ENCODE peak calls at places on chromosomes 7 and 10, in four cellular contexts. I is K562, H is GM12878, K is HepG2. C is an unnamed sample.

GRCh38 chr10:49066944-49067730 is 48.2 kb downstream of the VSTM4 start:
- DNase-seq in K (no peak), I (no peak), H (no peak), C (no peak)

GRCh38 chr10:18683427-18683826 is 24.2 kb downstream of the ARL5B start:
- DNase-seq in K (no peak), I (no peak), H (no peak), C (no peak)

GRCh38 chr7:95922191-95922590 is 149.8 kb downstream of the DYNC1I1 start:
- DNase-seq in I (no peak), H (no peak), K (no peak), C (no peak)

GRCh38 chr10:69045441-69046300 is 42.2 kb upstream of the SRGN start:
- DNase-seq in H (peak), K (no peak), I (no peak), C (no peak)

GRCh38 chr7:749121-749520 is 22.0 kb upstream of the PRKAR1B start:
- DNase-seq in H (no peak), I (no peak), K (no peak), C (no peak)

GRCh38 chr10:114654829-114655575 is 3.1 kb downstream of the ABLIM1 start:
- DNase-seq in I (no peak), K (peak), H (no peak), C (no peak)

GRCh38 chr7:50184266-50184665 is 91.2 kb upstream of the ZPBP start:
- DNase-seq in H (no peak), I (no peak), K (no peak), C (no peak)

GRCh38 chr10:102814456-102814871 is 22.7 kb downstream of the CYP17A1 start:
- DNase-seq in K (peak), H (no peak), I (peak), C (no peak)

GRCh38 chr10:96370575-96371157 is 11.9 kb upstream of the OPALIN start:
- DNase-seq in K (peak), I (peak), H (no peak), C (peak)

GRCh38 chr7:101378808-101379207 is 16.1 kb downstream of the COL26A1 start:
- DNase-seq in H (no peak), I (no peak), K (no peak), C (no peak)

GRCh38 chr10:133090101-133090500 is 2.4 kb downstream of the ADGRA1 start:
- DNase-seq in I (no peak), H (no peak), K (no peak), C (no peak)

GRCh38 chr10:86971146-86971991 is 3.1 kb downstream of the ADIRF start:
- DNase-seq in I (no peak), H (peak), K (no peak), C (peak)

GRCh38 chr10:115402690-115403089 is 309.5 kb downstream of the ATRNL1 start:
- DNase-seq in K (no peak), H (no peak), I (no peak), C (no peak)

GRCh38 chr10:55631071-55631654 is 729.9 kb downstream of the ZWINT start:
- DNase-seq in K (no peak), I (peak), H (no peak), C (peak)

GRCh38 chr7:73978681-73979563 is 49.1 kb upstream of the ELN start:
- DNase-seq in I (peak), K (peak), H (peak), C (peak)

GRCh38 chr10:110416776-110417732 is 80.7 kb upstream of the DUSP5 start:
- DNase-seq in K (no peak), H (no peak), I (no peak), C (peak)

GRCh38 chr10:48598243-48598935 is 6.5 kb downstream of the ARHGAP22 start:
- DNase-seq in H (no peak), I (no peak), K (no peak), C (no peak)

GRCh38 chr7:92295391-92295790 is 49.6 kb downstream of the ANKIB1 start:
- DNase-seq in I (no peak), K (no peak), H (no peak), C (no peak)

GRCh38 chr10:87844837-87845623 is 18.3 kb downstream of the KLLN start:
- DNase-seq in I (no peak), K (peak), H (no peak), C (no peak)

GRCh38 chr10:93445097-93445960 is 36.8 kb downstream of the MYOF start:
- DNase-seq in H (no peak), K (peak), I (peak), C (peak)

GRCh38 chr7:74482629-74483401 is 29.1 kb downstream of the GTF2IRD1 start:
- DNase-seq in K (peak), I (no peak), H (no peak), C (peak)

GRCh38 chr7:155961241-155962190 is 149.3 kb upstream of the SHH start:
- DNase-seq in I (no peak), K (peak), H (no peak), C (no peak)

GRCh38 chr7:39621261-39621660 is 2.1 kb upstream of the RALA start:
- DNase-seq in I (no peak), H (no peak), K (no peak), C (no peak)

GRCh38 chr10:34089294-34089693 is 725.8 kb downstream of the PARD3 start:
- DNase-seq in H (no peak), I (no peak), K (no peak), C (no peak)
- TF ChIP-seq CEBPB in H (no peak), I (no peak), K (no peak), C (no peak)

GRCh38 chr10:22103701-22104100 is 100.2 kb upstream of the DNAJC1 start:
- DNase-seq in H (no peak), K (no peak), I (peak), C (peak)
- TF ChIP-seq ESRRA in H (no peak), K (no peak), I (no peak), C (no peak)

GRCh38 chr10:29797616-29798015 is 162.8 kb upstream of the SVIL start:
- DNase-seq in I (no peak), H (no peak), K (no peak), C (no peak)
- TF ChIP-seq CEBPB in I (no peak), H (no peak), K (no peak), C (no peak)

GRCh38 chr10:99535764-99536399 is 3.1 kb downstream of the NKX2-3 start:
- DNase-seq in K (no peak), H (no peak), I (no peak), C (no peak)
- TF ChIP-seq ESRRA in K (no peak), H (no peak), I (no peak), C (no peak)

DNA sequence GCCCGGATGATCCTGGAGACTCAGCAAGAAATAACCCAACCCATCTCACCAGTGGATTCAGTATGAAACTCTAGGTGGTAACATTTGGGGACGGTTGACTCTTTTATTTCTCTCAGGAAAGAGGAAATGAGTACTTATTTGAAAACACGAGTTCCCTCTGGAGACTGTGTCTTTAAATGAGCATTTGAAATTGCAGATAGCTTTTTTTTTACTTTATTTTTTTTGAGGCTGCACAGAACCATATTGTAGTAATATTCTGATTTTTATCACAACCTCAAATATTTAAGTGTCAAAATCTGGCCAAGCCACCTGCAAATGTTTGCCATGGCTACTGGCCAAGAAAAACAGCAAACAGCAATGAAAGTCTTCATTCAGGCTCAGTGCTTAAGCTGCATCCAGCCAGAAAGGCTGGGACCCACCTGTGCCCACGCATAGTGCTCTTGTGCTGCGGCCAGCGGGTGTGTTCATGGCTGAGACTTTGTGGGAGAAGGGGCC is 160.8 kb downstream of the CREB5 start:
- DNase-seq in I (no peak), H (no peak), K (peak), C (no peak)
- TF ChIP-seq CEBPB in I (no peak), H (no peak), K (no peak), C (no peak)

GRCh38 chr10:124612611-124613498 is 131.3 kb downstream of the FAM53B start:
- DNase-seq in H (no peak), I (peak), K (peak), C (peak)
- TF ChIP-seq ESRRA in H (no peak), I (no peak), K (no peak), C (no peak)

GRCh38 chr7:102890971-102891692 is 21.7 kb upstream of the LRRC17 start:
- DNase-seq in K (no peak), I (no peak), H (no peak), C (no peak)

GRCh38 chr7:102888561-102889233 is 24.1 kb upstream of the LRRC17 start:
- DNase-seq in I (no peak), K (no peak), H (no peak), C (peak)

GRCh38 chr7:102891693-102892261 is 21.0 kb upstream of the LRRC17 start:
- DNase-seq in K (no peak), I (no peak), H (no peak), C (peak)

GRCh38 chr7:102890292-102890970 is 22.4 kb upstream of the LRRC17 start:
- DNase-seq in K (no peak), I (no peak), H (no peak), C (no peak)

DNA sequence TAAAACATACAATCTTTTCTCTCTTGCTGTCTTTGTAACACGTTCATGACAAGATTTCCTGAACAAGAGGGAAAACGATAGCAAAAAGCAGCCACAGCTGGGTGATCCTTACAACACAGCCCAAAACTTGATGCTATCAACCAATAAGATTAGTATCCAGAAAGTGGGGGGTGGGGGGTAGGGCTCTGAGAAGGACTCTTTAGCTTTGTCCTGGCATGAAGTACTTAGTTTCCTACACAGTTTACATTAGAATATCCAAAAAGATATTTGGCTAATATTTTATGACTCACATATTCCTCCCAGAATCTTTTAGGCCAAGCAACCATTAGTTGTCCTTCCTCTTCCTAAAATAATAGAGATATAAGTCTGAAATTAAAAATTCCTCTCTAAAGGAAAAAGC is 23.0 kb upstream of the LRRC17 start:
- DNase-seq in H (no peak), K (no peak), I (no peak), C (no peak)
- TF ChIP-seq CEBPB in H (no peak), K (no peak), I (no peak), C (no peak)

GRCh38 chr7:117251687-117252086 is 71.2 kb downstream of the WNT2 start:
- DNase-seq in K (no peak), H (peak), I (no peak), C (no peak)
- TF ChIP-seq ESRRA in K (no peak), H (no peak), I (no peak), C (no peak)

DNA sequence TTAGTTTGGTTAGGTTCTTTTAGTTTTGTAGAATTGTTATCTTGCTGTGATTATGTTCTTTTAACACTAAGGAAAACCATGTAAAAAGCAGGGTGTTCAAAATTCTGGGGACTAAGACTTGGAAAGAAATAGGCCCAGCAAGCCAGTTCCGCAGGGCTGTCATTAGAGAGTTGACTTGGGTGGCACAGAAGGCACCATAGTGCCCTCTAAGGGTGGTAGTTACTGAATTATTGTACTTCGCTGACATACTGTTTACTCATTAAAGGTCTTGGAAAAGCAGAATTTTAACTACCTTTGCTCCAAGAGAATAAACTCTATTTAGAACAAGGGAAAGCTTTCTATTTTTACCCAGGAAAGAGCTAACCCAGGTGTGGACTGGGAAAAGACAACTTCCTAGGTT is 86.5 kb downstream of the OTUD1 start:
- DNase-seq in I (no peak), K (peak), H (no peak), C (peak)
- TF ChIP-seq CEBPB in I (no peak), K (no peak), H (no peak), C (no peak)

GRCh38 chr7:34759477-34760125 is 101.6 kb downstream of the NPSR1 start:
- DNase-seq in I (peak), K (peak), H (no peak), C (peak)
- TF ChIP-seq ESRRA in I (no peak), K (no peak), H (no peak), C (no peak)

C was measured in A549.